ENCODE peak calls at places on chromosomes 4 and X, in ten cellular contexts. C, I, W, M, Z, G, S, F, D and Q are unnamed samples.

GRCh38 chr4:174316546-174316945 is 32.8 kb downstream of the CEP44 start:
- DNase-seq in I (no peak), M (no peak), C (no peak), F (no peak), S (no peak), W (no peak), Z (no peak), G (no peak), D (no peak), Q (no peak)

GRCh38 chrX:133444952-133445831 is 29.9 kb upstream of the GPC4 start:
- DNase-seq in D (no peak), S (peak; percentile 34), W (no peak), G (peak; percentile 2), C (no peak), F (no peak), M (no peak), Z (no peak), I (peak; percentile 41), Q (no peak)

GRCh38 chr4:154612472-154613414 is at the start of gene FGG:
- DNase-seq in G (no peak), Z (no peak), D (no peak), C (no peak), F (no peak), S (no peak), I (no peak), M (no peak), W (no peak), Q (no peak)

GRCh38 chrX:126820700-126821420 is 1.3 kb downstream of the PRR32 start:
- DNase-seq in M (no peak), G (no peak), F (no peak), S (no peak), W (no peak), D (peak; percentile 29), C (no peak), I (no peak), Z (no peak), Q (no peak)

GRCh38 chr4:7807351-7807921 is 132.2 kb downstream of the AFAP1 start:
- DNase-seq in I (no peak), M (no peak), G (peak; percentile 83), W (peak; percentile 61), C (no peak), D (no peak), Z (no peak), F (peak; percentile 25), S (no peak), Q (no peak)

GRCh38 chr4:54322817-54323417 is 93.8 kb downstream of the PDGFRA start:
- DNase-seq in C (peak; percentile 73), G (peak; percentile 70), M (peak; percentile 81), D (peak; percentile 64), I (no peak), F (peak; percentile 70), S (peak; percentile 70), Z (peak; percentile 64), W (peak; percentile 70), Q (no peak)

GRCh38 chr4:16270654-16271328 is 44.5 kb upstream of the TAPT1 start:
- DNase-seq in S (no peak), G (no peak), Z (no peak), C (no peak), F (no peak), W (no peak), I (no peak), D (no peak), M (no peak), Q (no peak)

GRCh38 chr4:26530094-26530493 is 39.8 kb upstream of the CCKAR start:
- DNase-seq in I (no peak), W (no peak), M (no peak), Z (no peak), D (no peak), S (no peak), F (no peak), C (no peak), G (no peak), Q (no peak)

GRCh38 chrX:72346306-72346949 is 40.7 kb upstream of the CITED1 start:
- DNase-seq in F (no peak), D (no peak), I (no peak), C (no peak), M (no peak), S (no peak), G (no peak), W (no peak), Z (no peak), Q (no peak)

GRCh38 chrX:39688576-39689373 is 409.0 kb downstream of the BCOR start:
- DNase-seq in W (peak; percentile 81), Z (peak; percentile 65), S (peak; percentile 65), I (no peak), M (peak; percentile 75), F (peak; percentile 61), G (peak; percentile 75), C (peak; percentile 8), D (peak; percentile 34), Q (peak; percentile 29)

GRCh38 chr4:5798946-5799345 is 87.9 kb downstream of the EVC start:
- DNase-seq in Z (no peak), D (no peak), F (no peak), I (no peak), W (no peak), C (no peak), S (no peak), M (no peak), G (no peak), Q (no peak)

GRCh38 chr4:185384877-185385465 is 10.8 kb downstream of the LRP2BP start:
- DNase-seq in S (peak; percentile 32), W (no peak), I (no peak), Z (no peak), G (peak; percentile 41), F (no peak), D (no peak), C (no peak), M (no peak), Q (no peak)

GRCh38 chr4:49032440-49033161 is 46.5 kb downstream of the CWH43 start:
- DNase-seq in S (peak; percentile 21), W (no peak), G (peak; percentile 0), C (no peak), D (no peak), Z (no peak), I (no peak), M (no peak), F (peak; percentile 18), Q (peak; percentile 61)

DNA sequence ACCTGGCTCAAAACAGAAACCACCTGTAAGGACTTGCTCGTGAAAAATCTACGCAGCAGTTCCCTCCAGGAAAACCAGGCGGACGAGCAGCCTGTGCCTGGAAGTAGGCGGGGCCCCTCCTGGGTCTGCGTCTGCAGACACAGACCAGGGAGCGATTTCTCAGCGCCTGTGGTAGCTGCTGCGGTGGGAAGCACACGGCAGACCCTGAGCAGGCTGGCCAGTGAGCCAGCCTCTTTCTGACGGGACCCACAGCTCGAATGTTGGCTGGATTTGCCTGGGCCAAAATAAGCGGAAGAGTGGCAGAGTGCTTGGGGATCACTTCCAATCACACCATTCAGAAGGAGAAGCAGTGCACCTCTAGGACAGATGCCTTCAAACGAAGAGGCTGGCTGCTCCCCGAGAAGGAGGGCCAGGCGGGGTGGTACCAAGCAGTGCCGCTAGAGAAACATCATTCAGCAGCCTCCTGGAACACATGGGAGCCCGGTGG is 86.0 kb downstream of the GATB start:
- DNase-seq in C (no peak), I (no peak), Z (peak; percentile 63), G (peak; percentile 56), D (peak; percentile 42), S (peak; percentile 56), F (peak; percentile 71), W (peak; percentile 78), M (peak; percentile 70), Q (no peak)
- TF ChIP-seq CTCF in C (no peak), I (no peak), Z (no peak), G (no peak), D (no peak), S (no peak), F (peak; percentile 12), W (no peak), M (no peak), Q (no peak)

DNA sequence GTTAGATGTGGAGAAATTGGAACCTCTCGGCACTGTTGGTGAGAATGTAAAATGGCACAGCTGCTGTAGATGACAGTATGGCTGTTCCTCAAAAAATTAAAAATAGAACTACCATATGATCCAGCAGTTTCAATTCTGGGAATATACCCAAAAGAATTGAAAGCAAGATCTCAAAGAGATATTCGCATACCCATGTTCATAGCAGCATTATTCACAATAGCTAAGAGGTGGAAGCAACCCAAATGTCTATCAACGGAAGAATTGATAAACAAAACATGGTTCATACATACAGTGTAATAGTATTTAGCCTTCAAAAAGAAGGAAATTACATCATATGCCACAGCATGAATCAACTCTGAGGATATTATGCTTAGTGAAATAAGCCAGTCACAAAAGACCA is 467.8 kb downstream of the IDS start:
- DNase-seq in Z (no peak), S (no peak), M (no peak), G (peak; percentile 38), F (no peak), C (no peak), I (no peak), W (no peak), D (no peak), Q (no peak)
- H3K4me3 ChIP-seq in Z (no peak overlapping the region), S (no peak overlapping the region), M (no peak overlapping the region), G (no peak overlapping the region), F (no peak overlapping the region), C (no peak overlapping the region), I (no peak overlapping the region), W (no peak overlapping the region), D (no peak overlapping the region), Q (no peak overlapping the region)

GRCh38 chrX:132030264-132030663 is 7.2 kb downstream of the STK26 start:
- DNase-seq in M (no peak), S (no peak), Z (no peak), D (no peak), W (no peak), I (no peak), F (no peak), G (no peak), C (no peak), Q (no peak)
- H3K27ac ChIP-seq in M (no peak overlapping the region), S (no peak overlapping the region), Z (no peak overlapping the region), D (no peak overlapping the region), W (no peak overlapping the region), I (no peak overlapping the region), F (no peak overlapping the region), G (no peak overlapping the region), C (no peak overlapping the region), Q (no peak overlapping the region)

GRCh38 chrX:53319614-53320542 is 38.5 kb upstream of the IQSEC2 start:
- DNase-seq in I (no peak), S (no peak), G (no peak), C (no peak), Z (no peak), M (no peak), W (no peak), D (no peak), F (no peak), Q (no peak)

GRCh38 chrX:53316121-53316859 is 34.9 kb upstream of the IQSEC2 start:
- DNase-seq in Z (no peak), G (no peak), I (no peak), D (no peak), S (no peak), C (no peak), F (no peak), W (no peak), M (no peak), Q (no peak)

GRCh38 chrX:53316860-53317237 is 35.5 kb upstream of the IQSEC2 start:
- DNase-seq in F (no peak), D (no peak), S (no peak), W (no peak), Z (no peak), M (no peak), I (no peak), C (no peak), G (no peak), Q (no peak)

GRCh38 chrX:53318766-53319353 is 37.5 kb upstream of the IQSEC2 start:
- DNase-seq in F (no peak), M (no peak), D (no peak), C (no peak), I (no peak), Z (no peak), S (no peak), W (no peak), G (no peak), Q (peak; percentile 71)

GRCh38 chrX:53317365-53318069 is 36.1 kb upstream of the IQSEC2 start:
- DNase-seq in S (peak; percentile 75), Z (peak; percentile 65), I (no peak), C (peak; percentile 73), M (peak; percentile 76), G (peak; percentile 61), W (peak; percentile 72), D (peak; percentile 59), F (peak; percentile 73), Q (peak; percentile 64)
- TF ChIP-seq CTCF in S (peak; percentile 86), Z (peak; percentile 75), I (peak; percentile 66), C (peak; percentile 60), M (no peak), G (peak; percentile 74), W (peak; percentile 76), D (peak; percentile 72), F (peak; percentile 84), Q (peak; percentile 83)